ENCODE peak calls at places on chromosomes 7 and 10, in four cellular contexts. D is RWPE2, Y is PC-3, U is body of pancreas. C is an unnamed sample.

GRCh38 chr10:30188567-30189253 is 129.3 kb upstream of the JCAD start:
- DNase-seq in Y (no peak), U (no peak), D (no peak), C (no peak)

GRCh38 chr10:112271982-112272381 is 11.2 kb upstream of the TECTB start:
- DNase-seq in D (no peak), U (no peak), Y (no peak), C (no peak)

GRCh38 chr7:14137676-14138075 is 148.2 kb upstream of the ETV1 start:
- DNase-seq in Y (peak; percentile 33), D (no peak), U (no peak), C (no peak)

GRCh38 chr7:33628894-33629293 is 276.4 kb upstream of the BMPER start:
- DNase-seq in D (no peak), Y (no peak), U (no peak), C (no peak)

GRCh38 chr10:124602646-124603365 is 141.2 kb downstream of the LHPP start:
- DNase-seq in Y (no peak), U (no peak), D (no peak), C (peak; percentile 50)

GRCh38 chr7:101168412-101169049 is 3.2 kb upstream of the VGF start:
- DNase-seq in U (no peak), Y (no peak), D (no peak), C (no peak)

GRCh38 chr10:79167537-79167936 is 98.8 kb downstream of the ZMIZ1 start:
- DNase-seq in U (no peak), D (no peak), Y (no peak), C (no peak)

GRCh38 chr10:84248794-84249193 is 3.9 kb downstream of the RGR start:
- DNase-seq in U (no peak), Y (no peak), D (no peak), C (no peak)

GRCh38 chr10:78817361-78817760 is 251.4 kb upstream of the ZMIZ1 start:
- DNase-seq in Y (no peak), U (no peak), D (no peak), C (no peak)

GRCh38 chr7:70599446-70600190 is 532.3 kb upstream of the GALNT17 start:
- DNase-seq in D (no peak), U (no peak), Y (no peak), C (no peak)

GRCh38 chr7:76260171-76260703 is 42.2 kb upstream of the HSPB1 start:
- DNase-seq in Y (peak; percentile 39), U (peak; percentile 33), D (no peak), C (no peak)

GRCh38 chr7:121530251-121531174 is 134.4 kb upstream of the FAM3C start:
- DNase-seq in U (no peak), Y (peak; percentile 97), D (peak; percentile 60), C (no peak)

GRCh38 chr7:28840515-28841125 is 117.5 kb downstream of the TRIL start:
- DNase-seq in Y (peak; percentile 18), U (no peak), D (no peak), C (no peak)

GRCh38 chr10:126351021-126351420 is 37.3 kb downstream of the ADAM12 start:
- DNase-seq in D (no peak), Y (no peak), U (no peak), C (no peak)

GRCh38 chr7:25844109-25844915 is 307.7 kb upstream of the NFE2L3 start:
- DNase-seq in Y (no peak), U (no peak), D (no peak), C (no peak)

GRCh38 chr10:106175760-106176377 is 988.6 kb downstream of the SORCS1 start:
- DNase-seq in D (no peak), U (no peak), Y (peak; percentile 55), C (no peak)

GRCh38 chr7:123538189-123538714 is 3.9 kb upstream of the IQUB start:
- DNase-seq in U (no peak), Y (peak; percentile 72), D (no peak), C (no peak)

GRCh38 chr7:92244803-92245486 is 769 bp downstream of the KRIT1 start:
- DNase-seq in U (no peak), D (no peak), Y (no peak), C (no peak)

GRCh38 chr10:72259491-72260214 is 14.1 kb upstream of the DDIT4 start:
- DNase-seq in Y (no peak), U (no peak), D (no peak), C (no peak)

GRCh38 chr10:52951819-52952218 is 179.2 kb upstream of the MBL2 start:
- DNase-seq in Y (peak; percentile 97), U (peak; percentile 76), D (no peak), C (peak; percentile 87)

GRCh38 chr10:60663850-60664249 is 114.4 kb upstream of the CDK1 start:
- DNase-seq in D (no peak), Y (no peak), U (no peak), C (no peak)

GRCh38 chr7:48899932-48900331 is 24.4 kb upstream of the CDC14C start:
- DNase-seq in D (no peak), U (no peak), Y (peak; percentile 17), C (no peak)

GRCh38 chr7:107697246-107698044 is 36.8 kb downstream of the SLC26A4 start:
- DNase-seq in Y (no peak), U (no peak), D (no peak), C (no peak)

GRCh38 chr10:127889605-127890195 is 3.0 kb downstream of the CLRN3 start:
- DNase-seq in U (no peak), D (no peak), Y (peak; percentile 68), C (peak; percentile 24)

GRCh38 chr10:70053212-70053895 is 708 bp downstream of the MACROH2A2 start:
- DNase-seq in U (peak; percentile 23), Y (peak; percentile 41), D (no peak), C (peak; percentile 18)

GRCh38 chr7:129610709-129611245 is 743 bp upstream of the NRF1 start:
- DNase-seq in Y (no peak), U (no peak), D (no peak), C (peak; percentile 26)

GRCh38 chr10:126749030-126749655 is 78.7 kb upstream of the C10orf90 start:
- DNase-seq in U (peak; percentile 89), Y (peak; percentile 93), D (no peak), C (no peak)

GRCh38 chr10:129956902-129957673 is 7.0 kb downstream of the EBF3 start:
- DNase-seq in D (no peak), Y (no peak), U (no peak), C (no peak)

GRCh38 chr7:65951837-65952578 is 30.0 kb downstream of the GUSB start:
- DNase-seq in D (no peak), U (peak; percentile 15), Y (peak; percentile 53), C (no peak)

GRCh38 chr7:20219446-20220292 is 2.5 kb upstream of the MACC1 start:
- DNase-seq in U (peak; percentile 91), D (no peak), Y (peak; percentile 90), C (peak; percentile 84)

GRCh38 chr10:123301077-123301875 is 147.1 kb downstream of the BUB3 start:
- DNase-seq in D (no peak), Y (peak; percentile 60), U (peak; percentile 29), C (peak; percentile 15)

GRCh38 chr10:106615081-106615480 is 549.4 kb downstream of the SORCS1 start:
- DNase-seq in U (no peak), Y (no peak), D (no peak), C (no peak)

GRCh38 chr10:114648368-114648767 is 9.7 kb downstream of the ABLIM1 start:
- DNase-seq in Y (peak; percentile 46), D (no peak), U (no peak), C (no peak)

GRCh38 chr7:30224511-30225031 is 59.8 kb upstream of the ZNRF2 start:
- DNase-seq in U (no peak), Y (peak; percentile 68), D (no peak), C (no peak)

GRCh38 chr7:44076101-44076895 is 6.0 kb downstream of the POLM start:
- DNase-seq in D (no peak), Y (no peak), U (peak; percentile 90), C (no peak)
- H3K4me1 ChIP-seq in D (peaks cover 22% of the 10 kb centered on the region), Y (peaks cover 47% of the 10 kb centered on the region), U (peaks cover 28% of the 10 kb centered on the region), C (peaks cover 38% of the 10 kb centered on the region)

DNA sequence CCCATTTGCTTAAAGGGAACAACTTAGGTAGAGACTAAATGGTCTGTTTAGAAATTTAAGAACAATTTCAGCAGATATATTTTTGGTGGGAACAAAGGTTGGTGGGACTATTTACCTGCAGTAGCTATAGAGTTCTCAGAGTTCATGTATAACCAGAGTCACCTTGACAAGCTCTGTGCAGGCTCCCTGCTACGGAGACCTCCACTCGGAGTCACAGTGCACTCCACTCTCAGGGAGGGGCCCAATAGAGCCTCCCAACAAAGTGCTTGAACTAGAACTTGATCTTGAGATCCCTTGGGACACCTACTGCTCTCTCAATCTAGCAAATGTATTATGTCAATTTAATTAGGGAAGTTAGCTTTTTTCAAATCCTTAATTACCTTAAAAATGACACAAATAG is 2.3 kb downstream of the MYPN start:
- DNase-seq in U (peak; percentile 23), Y (no peak), D (no peak), C (no peak)
- H3K4me3 ChIP-seq in U (no peak overlapping the region), Y (no peak overlapping the region), D (no peak overlapping the region), C (no peak overlapping the region)

GRCh38 chr7:91235211-91235832 is 28.9 kb upstream of the FZD1 start:
- DNase-seq in Y (no peak), U (no peak), D (no peak), C (no peak)

GRCh38 chr7:91230100-91230499 is 34.1 kb upstream of the FZD1 start:
- DNase-seq in Y (no peak), D (no peak), U (no peak), C (no peak)

GRCh38 chr7:91228927-91229326 is 35.3 kb upstream of the FZD1 start:
- DNase-seq in Y (peak; percentile 56), D (no peak), U (no peak), C (no peak)

GRCh38 chr7:91230503-91230902 is 33.7 kb upstream of the FZD1 start:
- DNase-seq in D (no peak), Y (no peak), U (no peak), C (no peak)

GRCh38 chr7:91233201-91233600 is 31.0 kb upstream of the FZD1 start:
- DNase-seq in U (no peak), Y (no peak), D (no peak), C (no peak)
- H3K4me1 ChIP-seq in U (no peaks in the 10 kb centered on the region), Y (peaks cover 16% of the 10 kb centered on the region), D (peaks cover 4% of the 10 kb centered on the region), C (no peaks in the 10 kb centered on the region)

DNA sequence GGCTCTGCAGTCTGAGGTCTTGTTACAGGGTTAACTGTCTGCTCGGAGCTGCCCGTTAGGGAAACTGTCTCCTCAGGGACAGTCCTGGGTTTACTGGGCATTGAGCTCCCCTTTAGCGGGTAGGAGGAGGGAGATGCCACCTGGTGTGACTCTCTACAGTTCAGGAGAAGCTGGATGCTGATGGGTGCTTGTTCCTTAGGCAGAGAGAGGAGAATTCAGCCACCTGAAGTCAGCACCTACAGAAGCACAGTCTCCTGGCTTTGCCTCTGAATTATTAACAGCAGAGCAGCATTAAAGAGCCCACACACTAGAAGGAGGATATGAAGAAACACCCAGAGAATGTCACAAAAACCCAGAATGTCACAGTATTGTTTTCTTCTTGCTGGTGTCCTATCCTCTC is 656 bp downstream of the GIMAP4 start:
- DNase-seq in U (no peak), Y (no peak), D (no peak), C (no peak)
- H3K4me3 ChIP-seq in U (no peak overlapping the region), Y (no peak overlapping the region), D (no peak overlapping the region), C (peak overlapping the region; percentile 10)

DNA sequence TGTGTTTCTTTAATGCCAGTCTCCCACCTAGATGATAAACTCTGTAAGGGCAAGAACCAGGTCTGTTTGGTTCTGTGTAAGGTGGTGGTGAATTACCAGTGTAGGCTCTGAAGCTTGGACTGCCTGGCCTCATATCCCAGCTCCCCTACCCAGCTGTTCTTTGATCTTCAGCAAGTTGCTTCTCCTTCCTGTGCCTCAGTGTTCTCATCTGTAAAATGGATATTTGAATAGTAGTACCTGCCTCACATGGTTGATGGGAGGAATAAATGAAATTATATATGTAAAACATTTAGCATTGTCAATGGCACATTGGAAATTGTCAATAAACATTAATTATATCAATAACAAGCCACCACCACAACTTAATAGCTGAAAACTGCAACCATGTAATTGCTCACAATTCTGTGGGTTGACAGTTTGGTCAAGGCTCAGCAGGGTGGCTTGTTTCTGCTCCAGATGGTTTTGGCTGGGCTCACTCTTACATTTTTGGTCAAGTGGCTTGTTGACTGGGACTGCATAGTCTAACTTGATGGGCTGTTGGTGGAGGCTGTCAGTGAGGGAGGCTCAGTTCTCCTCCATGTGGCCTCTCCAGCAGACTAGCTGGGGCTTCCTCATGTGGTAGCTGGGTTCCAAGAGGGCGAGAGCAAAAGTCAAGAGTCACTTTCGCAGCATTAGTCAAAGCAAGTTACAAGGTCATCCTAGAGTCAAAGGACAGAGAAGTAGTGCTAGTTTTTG is 84.5 kb upstream of the DUSP5 start:
- DNase-seq in D (no peak), Y (no peak), U (no peak), C (no peak)
- H3K4me1 ChIP-seq in D (peaks cover 75% of the 10 kb centered on the region), Y (peaks cover 66% of the 10 kb centered on the region), U (peaks cover 13% of the 10 kb centered on the region), C (peaks cover 13% of the 10 kb centered on the region)

C was measured in mucosa of descending colon.